ENCODE peak calls at places on chromosomes 6 and 20, in four cellular contexts. One of them, this sample, is unnamed.

GRCh38 chr6:80163754-80164187 is 57.3 kb downstream of the BCKDHB start:
- DNase-seq in fibroblast of lung: peak; percentile 79
- DNase-seq in CD8-positive, alpha-beta memory T cell: no peak
- DNase-seq in mucosa of descending colon: no peak
- DNase-seq in this sample: no peak

GRCh38 chr20:14957416-14957815 is 620.0 kb upstream of the FLRT3 start:
- DNase-seq in fibroblast of lung: no peak
- DNase-seq in CD8-positive, alpha-beta memory T cell: no peak
- DNase-seq in mucosa of descending colon: no peak
- DNase-seq in this sample: no peak

GRCh38 chr6:96104910-96105309 is 89.1 kb downstream of the FUT9 start:
- DNase-seq in fibroblast of lung: no peak
- DNase-seq in CD8-positive, alpha-beta memory T cell: no peak
- DNase-seq in mucosa of descending colon: no peak
- DNase-seq in this sample: no peak

GRCh38 chr20:13384132-13384531 is 163.1 kb downstream of the ISM1 start:
- DNase-seq in fibroblast of lung: no peak
- DNase-seq in CD8-positive, alpha-beta memory T cell: no peak
- DNase-seq in mucosa of descending colon: no peak
- DNase-seq in this sample: no peak

GRCh38 chr20:7003598-7003997 is 236.1 kb downstream of the BMP2 start:
- DNase-seq in fibroblast of lung: peak; percentile 20
- DNase-seq in CD8-positive, alpha-beta memory T cell: no peak
- DNase-seq in mucosa of descending colon: no peak
- DNase-seq in this sample: no peak

GRCh38 chr6:160030103-160030502 is 61.2 kb downstream of the IGF2R start:
- DNase-seq in fibroblast of lung: peak; percentile 97
- DNase-seq in CD8-positive, alpha-beta memory T cell: no peak
- DNase-seq in mucosa of descending colon: peak; percentile 65
- DNase-seq in this sample: no peak

GRCh38 chr6:13428528-13429405 is 58.6 kb downstream of the GFOD1 start:
- DNase-seq in fibroblast of lung: no peak
- DNase-seq in CD8-positive, alpha-beta memory T cell: no peak
- DNase-seq in mucosa of descending colon: no peak
- DNase-seq in this sample: no peak

GRCh38 chr20:45970646-45971424 is 1.2 kb downstream of the ZNF335 start:
- DNase-seq in fibroblast of lung: peak; percentile 37
- DNase-seq in CD8-positive, alpha-beta memory T cell: peak; percentile 12
- DNase-seq in mucosa of descending colon: peak; percentile 51
- DNase-seq in this sample: peak; percentile 22

GRCh38 chr6:3273707-3274521 is 15.2 kb downstream of the PSMG4 start:
- DNase-seq in fibroblast of lung: no peak
- DNase-seq in CD8-positive, alpha-beta memory T cell: no peak
- DNase-seq in mucosa of descending colon: no peak
- DNase-seq in this sample: no peak

GRCh38 chr6:47592466-47592865 is 105.9 kb upstream of the ADGRF4 start:
- DNase-seq in fibroblast of lung: no peak
- DNase-seq in CD8-positive, alpha-beta memory T cell: no peak
- DNase-seq in mucosa of descending colon: no peak
- DNase-seq in this sample: no peak

GRCh38 chr6:1764584-1764983 is 154.9 kb downstream of the FOXC1 start:
- DNase-seq in fibroblast of lung: no peak
- DNase-seq in CD8-positive, alpha-beta memory T cell: no peak
- DNase-seq in mucosa of descending colon: no peak
- DNase-seq in this sample: no peak

GRCh38 chr6:152380351-152380767 is 256.8 kb downstream of the SYNE1 start:
- DNase-seq in fibroblast of lung: peak; percentile 97
- DNase-seq in CD8-positive, alpha-beta memory T cell: no peak
- DNase-seq in mucosa of descending colon: no peak
- DNase-seq in this sample: no peak

GRCh38 chr6:28695671-28696537 is 170.2 kb downstream of the GPX5 start:
- DNase-seq in fibroblast of lung: peak; percentile 38
- DNase-seq in CD8-positive, alpha-beta memory T cell: no peak
- DNase-seq in mucosa of descending colon: no peak
- DNase-seq in this sample: no peak

GRCh38 chr6:113421997-113422396 is 435.1 kb upstream of the MARCKS start:
- DNase-seq in fibroblast of lung: no peak
- DNase-seq in CD8-positive, alpha-beta memory T cell: no peak
- DNase-seq in mucosa of descending colon: no peak
- DNase-seq in this sample: no peak

GRCh38 chr6:17278289-17279061 is 2.7 kb upstream of the RBM24 start:
- DNase-seq in fibroblast of lung: peak; percentile 83
- DNase-seq in CD8-positive, alpha-beta memory T cell: no peak
- DNase-seq in mucosa of descending colon: no peak
- DNase-seq in this sample: no peak

GRCh38 chr6:53134601-53135235 is 13.9 kb downstream of the GCM1 start:
- DNase-seq in fibroblast of lung: no peak
- DNase-seq in CD8-positive, alpha-beta memory T cell: no peak
- DNase-seq in mucosa of descending colon: no peak
- DNase-seq in this sample: peak; percentile 10

GRCh38 chr6:159008656-159009288 is 8.8 kb upstream of the RSPH3 start:
- DNase-seq in fibroblast of lung: peak; percentile 16
- DNase-seq in CD8-positive, alpha-beta memory T cell: no peak
- DNase-seq in mucosa of descending colon: no peak
- DNase-seq in this sample: no peak

GRCh38 chr6:9370480-9370879 is 935.1 kb upstream of the SLC35B3 start:
- DNase-seq in fibroblast of lung: no peak
- DNase-seq in CD8-positive, alpha-beta memory T cell: no peak
- DNase-seq in mucosa of descending colon: no peak
- DNase-seq in this sample: no peak

GRCh38 chr6:119627908-119628669 is 278.5 kb upstream of the MAN1A1 start:
- DNase-seq in fibroblast of lung: peak; percentile 76
- DNase-seq in CD8-positive, alpha-beta memory T cell: no peak
- DNase-seq in mucosa of descending colon: no peak
- DNase-seq in this sample: no peak

GRCh38 chr20:46568570-46569129 is 18.2 kb upstream of the OCSTAMP start:
- DNase-seq in fibroblast of lung: peak; percentile 53
- DNase-seq in CD8-positive, alpha-beta memory T cell: no peak
- DNase-seq in mucosa of descending colon: peak; percentile 71
- DNase-seq in this sample: no peak

GRCh38 chr6:157534134-157534871 is 153.3 kb downstream of the ZDHHC14 start:
- DNase-seq in fibroblast of lung: no peak
- DNase-seq in CD8-positive, alpha-beta memory T cell: no peak
- DNase-seq in mucosa of descending colon: no peak
- DNase-seq in this sample: no peak

GRCh38 chr6:24658573-24659511 is 7.9 kb downstream of the TDP2 start:
- DNase-seq in fibroblast of lung: peak; percentile 11
- DNase-seq in CD8-positive, alpha-beta memory T cell: no peak
- DNase-seq in mucosa of descending colon: peak; percentile 81
- DNase-seq in this sample: no peak

GRCh38 chr20:20864346-20865096 is 152.1 kb upstream of the RALGAPA2 start:
- DNase-seq in fibroblast of lung: no peak
- DNase-seq in CD8-positive, alpha-beta memory T cell: no peak
- DNase-seq in mucosa of descending colon: no peak
- DNase-seq in this sample: no peak

GRCh38 chr20:18092890-18093289 is 35.2 kb upstream of the OVOL2 start:
- DNase-seq in fibroblast of lung: no peak
- DNase-seq in CD8-positive, alpha-beta memory T cell: no peak
- DNase-seq in mucosa of descending colon: no peak
- DNase-seq in this sample: no peak

GRCh38 chr20:21147593-21147992 is 21.7 kb downstream of the KIZ start:
- DNase-seq in fibroblast of lung: no peak
- DNase-seq in CD8-positive, alpha-beta memory T cell: no peak
- DNase-seq in mucosa of descending colon: no peak
- DNase-seq in this sample: no peak

GRCh38 chr6:21033575-21034026 is 499.3 kb downstream of the CDKAL1 start:
- DNase-seq in fibroblast of lung: peak; percentile 84
- DNase-seq in CD8-positive, alpha-beta memory T cell: no peak
- DNase-seq in mucosa of descending colon: no peak
- DNase-seq in this sample: no peak

GRCh38 chr6:36848658-36849441 is 9.6 kb upstream of the CPNE5 start:
- DNase-seq in fibroblast of lung: no peak
- DNase-seq in CD8-positive, alpha-beta memory T cell: no peak
- DNase-seq in mucosa of descending colon: peak; percentile 79
- DNase-seq in this sample: no peak

GRCh38 chr20:48041078-48041780 is 255.9 kb upstream of the SULF2 start:
- DNase-seq in fibroblast of lung: no peak
- DNase-seq in CD8-positive, alpha-beta memory T cell: no peak
- DNase-seq in mucosa of descending colon: no peak
- DNase-seq in this sample: no peak

GRCh38 chr20:2690718-2691117 is 1.9 kb upstream of the EBF4 start:
- DNase-seq in fibroblast of lung: no peak
- DNase-seq in CD8-positive, alpha-beta memory T cell: no peak
- DNase-seq in mucosa of descending colon: no peak
- DNase-seq in this sample: no peak

GRCh38 chr20:35539756-35540212 is 2.1 kb upstream of the ERGIC3 start:
- DNase-seq in fibroblast of lung: no peak
- DNase-seq in CD8-positive, alpha-beta memory T cell: no peak
- DNase-seq in mucosa of descending colon: peak; percentile 79
- DNase-seq in this sample: no peak

GRCh38 chr6:159788757-159789376 is 535 bp downstream of the TCP1 start:
- DNase-seq in fibroblast of lung: peak; percentile 41
- DNase-seq in CD8-positive, alpha-beta memory T cell: peak; percentile 24
- DNase-seq in mucosa of descending colon: peak; percentile 75
- DNase-seq in this sample: peak; percentile 45

GRCh38 chr6:43898358-43899131 is 128.5 kb downstream of the VEGFA start:
- DNase-seq in fibroblast of lung: no peak
- DNase-seq in CD8-positive, alpha-beta memory T cell: no peak
- DNase-seq in mucosa of descending colon: no peak
- DNase-seq in this sample: no peak

GRCh38 chr6:69390125-69390524 is 406.7 kb downstream of the LMBRD1 start:
- DNase-seq in fibroblast of lung: peak; percentile 6
- DNase-seq in CD8-positive, alpha-beta memory T cell: no peak
- DNase-seq in mucosa of descending colon: no peak
- DNase-seq in this sample: no peak

GRCh38 chr6:106514281-106514885 is 114.9 kb downstream of the RTN4IP1 start:
- DNase-seq in fibroblast of lung: no peak
- DNase-seq in CD8-positive, alpha-beta memory T cell: no peak
- DNase-seq in mucosa of descending colon: peak; percentile 47
- DNase-seq in this sample: no peak
- H3K4me3 ChIP-seq in fibroblast of lung: peak overlapping the region; percentile 68
- H3K4me3 ChIP-seq in CD8-positive, alpha-beta memory T cell: peak overlapping the region; percentile 82
- H3K4me3 ChIP-seq in mucosa of descending colon: no peak overlapping the region
- H3K4me3 ChIP-seq in this sample: peak overlapping the region; percentile 93

GRCh38 chr6:34696189-34696738 is 303 bp downstream of the ILRUN start:
- DNase-seq in fibroblast of lung: peak; percentile 43
- DNase-seq in CD8-positive, alpha-beta memory T cell: no peak
- DNase-seq in mucosa of descending colon: peak; percentile 57
- DNase-seq in this sample: no peak
- H3K4me1 ChIP-seq in fibroblast of lung: peaks cover 2% of the 10 kb centered on the region
- H3K4me1 ChIP-seq in CD8-positive, alpha-beta memory T cell: peaks cover 23% of the 10 kb centered on the region
- H3K4me1 ChIP-seq in mucosa of descending colon: peaks cover 13% of the 10 kb centered on the region
- H3K4me1 ChIP-seq in this sample: peaks cover 42% of the 10 kb centered on the region

DNA sequence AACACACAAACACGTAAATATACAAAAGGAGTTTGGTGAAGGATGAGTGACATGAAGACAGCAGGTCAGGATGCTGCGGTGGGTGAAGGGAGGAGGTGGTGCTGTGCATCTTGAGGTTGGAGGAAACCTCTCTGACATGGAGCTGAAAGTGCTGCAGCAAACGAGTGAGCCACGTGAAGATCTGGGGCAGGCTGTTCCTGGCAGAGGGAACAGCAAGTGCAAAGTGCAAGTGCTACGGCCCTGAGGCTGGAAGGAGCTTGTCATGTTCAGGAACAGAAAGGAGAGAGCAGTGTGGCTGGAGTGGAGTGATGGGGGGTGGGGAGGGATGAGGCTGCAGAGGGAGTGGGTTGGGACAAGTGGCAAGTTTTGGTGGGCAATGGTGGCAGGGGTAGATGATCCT is 24.8 kb upstream of the ANGPT4 start:
- DNase-seq in fibroblast of lung: no peak
- DNase-seq in CD8-positive, alpha-beta memory T cell: no peak
- DNase-seq in mucosa of descending colon: no peak
- DNase-seq in this sample: no peak
- H3K4me3 ChIP-seq in fibroblast of lung: no peak overlapping the region
- H3K4me3 ChIP-seq in CD8-positive, alpha-beta memory T cell: no peak overlapping the region
- H3K4me3 ChIP-seq in mucosa of descending colon: no peak overlapping the region
- H3K4me3 ChIP-seq in this sample: no peak overlapping the region

DNA sequence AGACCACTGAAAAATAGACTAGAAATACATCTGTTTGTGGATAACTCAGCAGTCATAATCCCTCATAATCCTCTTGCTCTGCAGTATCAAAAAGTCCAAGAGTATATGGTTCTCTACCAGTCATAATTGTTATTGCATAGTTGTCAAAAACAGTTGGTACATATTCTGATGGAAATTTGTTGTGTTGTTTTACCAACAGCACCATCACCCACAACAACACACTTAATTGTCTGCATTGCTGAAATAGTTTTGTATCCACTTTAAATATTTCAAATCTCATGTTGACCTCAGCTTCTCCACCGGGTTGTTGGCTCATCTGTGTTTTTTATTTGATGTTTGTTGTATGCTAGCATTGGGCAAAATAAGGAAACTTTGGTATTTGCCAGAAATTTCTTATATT is 39.4 kb downstream of the ITCH start:
- DNase-seq in fibroblast of lung: peak; percentile 10
- DNase-seq in CD8-positive, alpha-beta memory T cell: no peak
- DNase-seq in mucosa of descending colon: no peak
- DNase-seq in this sample: no peak
- H3K4me1 ChIP-seq in fibroblast of lung: peaks cover 4% of the 10 kb centered on the region
- H3K4me1 ChIP-seq in CD8-positive, alpha-beta memory T cell: peaks cover 20% of the 10 kb centered on the region
- H3K4me1 ChIP-seq in mucosa of descending colon: no peaks in the 10 kb centered on the region
- H3K4me1 ChIP-seq in this sample: peaks cover 20% of the 10 kb centered on the region

GRCh38 chr20:50842821-50843220 is 48.0 kb downstream of the BCAS4 start:
- DNase-seq in fibroblast of lung: no peak
- DNase-seq in CD8-positive, alpha-beta memory T cell: no peak
- DNase-seq in mucosa of descending colon: no peak
- DNase-seq in this sample: no peak
- H3K4me3 ChIP-seq in fibroblast of lung: no peak overlapping the region
- H3K4me3 ChIP-seq in CD8-positive, alpha-beta memory T cell: no peak overlapping the region
- H3K4me3 ChIP-seq in mucosa of descending colon: no peak overlapping the region
- H3K4me3 ChIP-seq in this sample: no peak overlapping the region

DNA sequence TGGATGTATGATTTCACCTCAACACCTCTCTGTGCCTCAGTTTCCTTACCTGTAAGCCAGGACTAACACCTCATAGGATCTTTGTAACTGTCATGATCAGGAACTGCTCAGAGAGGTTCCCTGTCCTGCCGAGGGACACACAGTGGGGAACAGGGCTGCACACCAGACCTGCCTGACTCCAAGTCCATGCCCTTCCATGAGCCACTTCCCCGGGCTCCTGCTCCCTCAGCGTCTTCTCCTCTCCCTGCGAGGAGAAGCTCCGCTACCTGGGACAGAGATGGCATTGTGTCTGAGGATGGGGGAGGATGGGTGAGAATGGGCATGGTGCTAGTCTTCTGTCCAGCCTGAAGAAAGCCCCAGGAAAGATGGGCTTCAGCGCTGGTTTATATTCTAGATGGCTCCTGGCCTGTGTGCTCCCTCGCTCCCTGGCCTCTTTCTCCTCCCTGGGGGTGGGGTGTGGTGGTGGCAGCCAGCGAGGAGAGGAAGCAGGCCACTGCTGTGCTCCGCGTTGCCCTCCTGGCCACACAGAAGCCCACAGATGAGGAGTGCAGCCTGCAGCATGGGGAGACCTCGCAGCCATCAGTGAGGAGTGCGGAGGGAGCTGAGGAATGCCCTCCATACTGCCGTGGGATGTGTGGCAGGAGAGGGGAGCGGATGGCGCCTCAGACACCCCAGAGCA is 67.1 kb downstream of the NOL4L start:
- DNase-seq in fibroblast of lung: no peak
- DNase-seq in CD8-positive, alpha-beta memory T cell: no peak
- DNase-seq in mucosa of descending colon: no peak
- DNase-seq in this sample: no peak
- H3K4me1 ChIP-seq in fibroblast of lung: no peaks in the 10 kb centered on the region
- H3K4me1 ChIP-seq in CD8-positive, alpha-beta memory T cell: peaks cover 64% of the 10 kb centered on the region
- H3K4me1 ChIP-seq in mucosa of descending colon: peaks cover 4% of the 10 kb centered on the region
- H3K4me1 ChIP-seq in this sample: peaks cover 38% of the 10 kb centered on the region